ENCODE peak calls at places on chromosomes 2 and 18, in four cellular contexts. P is GM12878, I is sigmoid colon, Y is GM12865. S is an unnamed sample.
A peak's percentile ranks its signal among the peaks of the same experiment; 100 is the strongest.

GRCh38 chr2:227816507-227817274 is 3.0 kb downstream of the CCL20 start:
- DNase-seq in P (no peak), I (no peak), Y (peak; percentile 17), S (peak; percentile 72)

GRCh38 chr2:16561676-16562075 is 104.0 kb downstream of the CYRIA start:
- DNase-seq in P (no peak), I (no peak), Y (no peak), S (no peak)

GRCh38 chr2:17630089-17630488 is 89.6 kb downstream of the VSNL1 start:
- DNase-seq in P (no peak), I (no peak), Y (no peak), S (no peak)

GRCh38 chr18:7071600-7071999 is 46.0 kb downstream of the LAMA1 start:
- DNase-seq in P (no peak), I (no peak), Y (no peak), S (no peak)

GRCh38 chr2:166117491-166117890 is 10.3 kb downstream of the SCN1A start:
- DNase-seq in P (no peak), I (no peak), Y (no peak), S (no peak)

GRCh38 chr2:74374509-74375205 is 5.5 kb downstream of the DCTN1 start:
- DNase-seq in P (no peak), I (peak; percentile 92), Y (no peak), S (peak; percentile 73)

GRCh38 chr18:55012041-55012440 is 52.8 kb upstream of the CCDC68 start:
- DNase-seq in P (no peak), I (no peak), Y (no peak), S (no peak)

GRCh38 chr18:22822024-22822423 is 111.1 kb upstream of the RBBP8 start:
- DNase-seq in P (no peak), I (no peak), Y (no peak), S (peak; percentile 84)

GRCh38 chr2:156553714-156554442 is 117.7 kb downstream of the GPD2 start:
- DNase-seq in P (no peak), I (no peak), Y (no peak), S (no peak)

GRCh38 chr2:42385225-42385624 is 24.2 kb upstream of the COX7A2L start:
- DNase-seq in P (no peak), I (no peak), Y (no peak), S (peak; percentile 8)

GRCh38 chr18:24396082-24396623 is 1.5 kb downstream of the OSBPL1A start:
- DNase-seq in P (no peak), I (no peak), Y (peak; percentile 27), S (no peak)

GRCh38 chr18:24397131-24397693 is 412 bp downstream of the OSBPL1A start:
- DNase-seq in P (no peak), I (peak; percentile 86), Y (peak; percentile 6), S (peak; percentile 87)

GRCh38 chr18:24397694-24398365 is at the start of gene OSBPL1A:
- DNase-seq in P (no peak), I (peak; percentile 98), Y (peak; percentile 39), S (peak; percentile 94)

GRCh38 chr18:24400587-24400986 is 3.0 kb upstream of the OSBPL1A start:
- DNase-seq in P (no peak), I (no peak), Y (no peak), S (no peak)

GRCh38 chr18:24398515-24398914 is 891 bp upstream of the OSBPL1A start:
- DNase-seq in P (no peak), I (no peak), Y (no peak), S (no peak)
- H3K4me3 ChIP-seq in P (no peak overlapping the region), I (peak overlapping the region; percentile 73), Y (no peak overlapping the region), S (peak overlapping the region; percentile 84)

DNA sequence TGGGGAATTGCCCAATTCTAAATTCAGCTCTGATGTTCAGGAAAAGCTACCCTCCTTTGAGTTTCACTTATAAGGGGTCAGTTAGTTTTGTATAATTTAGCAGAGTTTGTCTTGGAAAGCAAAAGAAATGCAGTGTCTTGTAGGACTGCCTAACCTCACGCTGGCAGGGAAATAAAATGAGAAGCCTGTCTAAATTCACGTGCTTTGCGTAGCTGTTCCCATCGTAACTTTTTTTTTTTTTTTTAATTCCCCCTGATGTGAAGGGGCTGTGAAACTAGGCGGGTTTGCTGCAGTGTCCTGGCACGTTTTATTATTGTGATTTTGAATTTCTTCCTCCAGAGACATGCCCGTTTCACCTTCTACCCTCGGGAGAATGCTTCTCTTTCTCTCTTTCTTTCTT is 2.1 kb downstream of the MEIS1 start:
- DNase-seq in P (no peak), I (no peak), Y (no peak), S (peak; percentile 45)
- H3K4me3 ChIP-seq in P (no peak overlapping the region), I (peak overlapping the region; percentile 84), Y (no peak overlapping the region), S (peak overlapping the region; percentile 92)

GRCh38 chr2:4579977-4580376 is 876.6 kb downstream of the DCDC2C start:
- DNase-seq in P (no peak), I (no peak), Y (no peak), S (no peak)

GRCh38 chr2:4576075-4576474 is 872.7 kb downstream of the DCDC2C start:
- DNase-seq in P (no peak), I (no peak), Y (no peak), S (no peak)
- H3K4me3 ChIP-seq in P (no peak overlapping the region), I (no peak overlapping the region), Y (no peak overlapping the region), S (no peak overlapping the region)

GRCh38 chr2:136114392-136114791 is 3.6 kb downstream of the CXCR4 start:
- DNase-seq in P (no peak), I (no peak), Y (no peak), S (no peak)
- H3K4me3 ChIP-seq in P (no peak overlapping the region), I (no peak overlapping the region), Y (no peak overlapping the region), S (no peak overlapping the region)

GRCh38 chr18:74530584-74530862 is 3.8 kb upstream of the CNDP1 start:
- DNase-seq in P (no peak), I (no peak), Y (no peak), S (no peak)
- H3K4me3 ChIP-seq in P (no peak overlapping the region), I (no peak overlapping the region), Y (no peak overlapping the region), S (no peak overlapping the region)

GRCh38 chr2:96913398-96914202 is 43.7 kb upstream of the SEMA4C start:
- DNase-seq in P (no peak), I (no peak), Y (peak; percentile 19), S (no peak)
- H3K4me3 ChIP-seq in P (no peak overlapping the region), I (no peak overlapping the region), Y (no peak overlapping the region), S (no peak overlapping the region)

GRCh38 chr2:85180322-85181092 is 47.3 kb downstream of the TCF7L1 start:
- DNase-seq in P (no peak), I (no peak), Y (no peak), S (no peak)

GRCh38 chr2:85179541-85179940 is 46.3 kb downstream of the TCF7L1 start:
- DNase-seq in P (no peak), I (no peak), Y (no peak), S (no peak)

GRCh38 chr2:85181844-85182456 is 48.8 kb downstream of the TCF7L1 start:
- DNase-seq in P (no peak), I (no peak), Y (no peak), S (no peak)

GRCh38 chr2:85183078-85183477 is 49.9 kb downstream of the TCF7L1 start:
- DNase-seq in P (no peak), I (no peak), Y (no peak), S (no peak)

GRCh38 chr2:85181093-85181685 is 48.0 kb downstream of the TCF7L1 start:
- DNase-seq in P (no peak), I (no peak), Y (no peak), S (no peak)
- H3K4me3 ChIP-seq in P (no peak overlapping the region), I (no peak overlapping the region), Y (no peak overlapping the region), S (no peak overlapping the region)

S was measured in fibroblast of pulmonary artery.